ENCODE peak calls at places on chromosomes 2 and 18, in five cellular contexts. M is skeletal muscle cell, A is uterus, S is fibroblast of pulmonary artery, X is endothelial cell. V is an unnamed sample.

GRCh38 chr2:158337018-158337417 is 119.5 kb downstream of the CCDC148 start:
- DNase-seq in M (no peak), A (no peak), S (no peak), X (no peak), V (no peak)

GRCh38 chr2:210753386-210753785 is 197.0 kb downstream of the CPS1 start:
- DNase-seq in M (no peak), A (no peak), S (no peak), X (no peak), V (no peak)

GRCh38 chr2:33433279-33434235 is 42.9 kb upstream of the RASGRP3 start:
- DNase-seq in M (no peak), A (no peak), S (peak), X (no peak), V (no peak)

GRCh38 chr18:434410-434809 is 66.1 kb downstream of the COLEC12 start:
- DNase-seq in M (no peak), A (no peak), S (peak), X (no peak), V (no peak)

GRCh38 chr18:59293317-59293716 is 20.1 kb upstream of the RAX start:
- DNase-seq in M (no peak), A (no peak), S (no peak), X (no peak), V (no peak)

GRCh38 chr2:70977605-70978205 is 725 bp upstream of the ANKRD53 start:
- DNase-seq in M (peak), A (peak), S (peak), X (no peak), V (peak)

GRCh38 chr2:39780825-39781600 is 2.0 kb upstream of the THUMPD2 start:
- DNase-seq in M (peak), A (peak), S (no peak), X (no peak), V (no peak)

GRCh38 chr18:11874676-11875075 is 23.5 kb downstream of the CHMP1B start:
- DNase-seq in M (no peak), A (no peak), S (no peak), X (no peak), V (no peak)

GRCh38 chr2:150587547-150588209 is 100.2 kb upstream of the RND3 start:
- DNase-seq in M (no peak), A (no peak), S (peak), X (no peak), V (no peak)

GRCh38 chr2:120729410-120730052 is 6.1 kb upstream of the GLI2 start:
- DNase-seq in M (no peak), A (peak), S (peak), X (no peak), V (no peak)

GRCh38 chr2:240759454-240759853 is 60.6 kb downstream of the KIF1A start:
- DNase-seq in M (no peak), A (no peak), S (no peak), X (no peak), V (no peak)

GRCh38 chr2:26693287-26693849 is 846 bp downstream of the KCNK3 start:
- DNase-seq in M (no peak), A (peak), S (no peak), X (no peak), V (no peak)

GRCh38 chr2:192877159-192877558 is 682.4 kb upstream of the TMEFF2 start:
- DNase-seq in M (no peak), A (no peak), S (no peak), X (no peak), V (no peak)

GRCh38 chr2:147945660-147946059 is 74.9 kb downstream of the ORC4 start:
- DNase-seq in M (no peak), A (no peak), S (peak), X (peak), V (no peak)

GRCh38 chr2:213806125-213806726 is 522.0 kb downstream of the SPAG16 start:
- DNase-seq in M (no peak), A (no peak), S (peak), X (no peak), V (no peak)

GRCh38 chr18:68085251-68085650 is 568.7 kb upstream of the DSEL start:
- DNase-seq in M (no peak), A (no peak), S (no peak), X (no peak), V (no peak)

GRCh38 chr2:54597153-54597827 is 126.2 kb upstream of the EML6 start:
- DNase-seq in M (no peak), A (peak), S (peak), X (no peak), V (peak)

GRCh38 chr18:26309283-26309682 is 83.0 kb downstream of the TAF4B start:
- DNase-seq in M (no peak), A (no peak), S (peak), X (no peak), V (no peak)

GRCh38 chr2:112685167-112685884 is 35.5 kb upstream of the NT5DC4 start:
- DNase-seq in M (no peak), A (no peak), S (no peak), X (no peak), V (no peak)

GRCh38 chr2:220937231-220937630 is 634.9 kb downstream of the EPHA4 start:
- DNase-seq in M (no peak), A (no peak), S (no peak), X (no peak), V (no peak)

GRCh38 chr2:23618696-23619530 is 233.9 kb downstream of the KLHL29 start:
- DNase-seq in M (no peak), A (no peak), S (peak), X (no peak), V (no peak)

GRCh38 chr18:78480531-78481054 is 499.0 kb upstream of the SALL3 start:
- DNase-seq in M (no peak), A (no peak), S (no peak), X (no peak), V (no peak)

GRCh38 chr2:134540954-134541353 is 177.8 kb downstream of the TMEM163 start:
- DNase-seq in M (no peak), A (no peak), S (no peak), X (no peak), V (no peak)